ENCODE peak calls at places on chromosomes 16 and 17, in eight cellular contexts. T is A172; O is Peyer's patch; Y is kidney tubule cell; M is CD14-positive monocyte; K is activated naive CD4-positive, alpha-beta T cell treated with anti-CD3 and anti-CD28 coated beads for 36 hours; A is renal cortical epithelial cell; E is activated CD4-positive, CD25-positive, alpha-beta regulatory T cell treated with anti-CD3 and anti-CD28 coated beads, Interleukin-2, amount 50 U/mL, for 72 hours. N is an unnamed sample.

GRCh38 chr16:57961538-57961937 is 9.4 kb downstream of the CNGB1 start:
- DNase-seq in K (no peak), M (no peak), O (no peak), A (no peak), Y (no peak), E (no peak), T (no peak), N (no peak)

GRCh38 chr17:40516581-40517285 is 15.3 kb upstream of the TNS4 start:
- DNase-seq in E (peak), M (no peak), K (peak), T (peak), O (peak), A (no peak), Y (peak), N (no peak)

GRCh38 chr17:75684249-75684648 is 17.1 kb downstream of the SAP30BP start:
- DNase-seq in A (peak), E (no peak), M (no peak), T (peak), O (no peak), K (no peak), Y (peak), N (no peak)

GRCh38 chr17:76643553-76644148 is at the start of gene ST6GALNAC1:
- DNase-seq in K (peak), O (no peak), M (no peak), A (no peak), T (no peak), Y (no peak), E (no peak), N (peak)

GRCh38 chr17:28552201-28552999 is at the start of gene UNC119:
- DNase-seq in T (peak), M (peak), Y (peak), O (peak), E (peak), K (peak), A (no peak), N (peak)

GRCh38 chr16:89326721-89327120 is 109.2 kb downstream of the ZNF778 start:
- DNase-seq in M (no peak), K (no peak), T (no peak), Y (no peak), O (no peak), E (no peak), A (no peak), N (no peak)

GRCh38 chr16:25033852-25034251 is 18.7 kb upstream of the ARHGAP17 start:
- DNase-seq in M (no peak), O (no peak), T (peak), E (no peak), K (no peak), A (peak), Y (peak), N (no peak)

GRCh38 chr16:1464196-1464893 is 10.5 kb downstream of the CLCN7 start:
- DNase-seq in A (no peak), T (no peak), Y (no peak), E (no peak), M (no peak), O (no peak), K (no peak), N (no peak)

GRCh38 chr16:57383276-57384247 is 11.3 kb downstream of the CX3CL1 start:
- DNase-seq in E (no peak), T (peak), A (peak), K (no peak), Y (peak), M (no peak), O (peak), N (peak)

GRCh38 chr17:29682054-29682453 is 59.3 kb upstream of the CORO6 start:
- DNase-seq in O (no peak), E (no peak), Y (no peak), M (no peak), K (no peak), A (no peak), T (no peak), N (no peak)

GRCh38 chr16:54194008-54194731 is 92.4 kb downstream of the IRX3 start:
- DNase-seq in E (no peak), T (no peak), K (no peak), O (no peak), M (no peak), A (peak), Y (peak), N (peak)

GRCh38 chr17:4553669-4554068 is 1.5 kb downstream of the MYBBP1A start:
- DNase-seq in A (no peak), O (no peak), K (no peak), M (peak), E (no peak), T (no peak), Y (no peak), N (no peak)

GRCh38 chr16:57159447-57159846 is 26.4 kb downstream of the PSME3IP1 start:
- DNase-seq in T (no peak), E (no peak), A (no peak), Y (no peak), O (no peak), K (no peak), M (no peak), N (no peak)

GRCh38 chr17:48215583-48216139 is 108.1 kb downstream of the SNX11 start:
- DNase-seq in T (peak), K (no peak), Y (peak), O (no peak), M (no peak), A (peak), E (no peak), N (no peak)

GRCh38 chr17:14289162-14289561 is 11.7 kb upstream of the HS3ST3B1 start:
- DNase-seq in E (no peak), M (no peak), K (no peak), T (no peak), Y (no peak), O (no peak), A (no peak), N (no peak)

GRCh38 chr16:66204761-66205160 is 161.7 kb upstream of the CDH5 start:
- DNase-seq in E (no peak), M (no peak), A (no peak), T (no peak), K (no peak), O (no peak), Y (no peak), N (no peak)

GRCh38 chr17:151886-152859 is 14.8 kb downstream of the SCGB1C2 start:
- DNase-seq in Y (peak), E (peak), O (no peak), T (peak), A (peak), K (no peak), M (peak), N (no peak)

GRCh38 chr16:1809281-1809801 is 15.8 kb upstream of the IGFALS start:
- DNase-seq in T (no peak), O (no peak), Y (no peak), M (no peak), K (no peak), A (no peak), E (no peak), N (peak)

N was measured in left colon.